ENCODE peak calls at places on chromosomes 7 and 10, in six cellular contexts. One of them, this sample, is unnamed.

GRCh38 chr10:68561804-68562649 is 1.9 kb downstream of the TET1 start:
- DNase-seq in mesendoderm: peak
- DNase-seq in IMR-90: no peak
- DNase-seq in neuronal stem cell: peak
- DNase-seq in trophoblast cell: no peak
- DNase-seq in H1: no peak
- DNase-seq in this sample: peak

GRCh38 chr10:5860039-5860438 is 29.7 kb downstream of the ANKRD16 start:
- DNase-seq in mesendoderm: no peak
- DNase-seq in IMR-90: no peak
- DNase-seq in neuronal stem cell: no peak
- DNase-seq in trophoblast cell: no peak
- DNase-seq in H1: no peak
- DNase-seq in this sample: no peak

GRCh38 chr7:2757361-2757903 is 69.4 kb downstream of the AMZ1 start:
- DNase-seq in mesendoderm: no peak
- DNase-seq in IMR-90: no peak
- DNase-seq in neuronal stem cell: no peak
- DNase-seq in trophoblast cell: no peak
- DNase-seq in H1: no peak
- DNase-seq in this sample: no peak

GRCh38 chr7:31094271-31094670 is 42.2 kb downstream of the ADCYAP1R1 start:
- DNase-seq in mesendoderm: no peak
- DNase-seq in IMR-90: no peak
- DNase-seq in neuronal stem cell: no peak
- DNase-seq in trophoblast cell: no peak
- DNase-seq in H1: no peak
- DNase-seq in this sample: no peak

GRCh38 chr10:21214329-21214728 is 311.2 kb downstream of the SKIDA1 start:
- DNase-seq in mesendoderm: no peak
- DNase-seq in IMR-90: no peak
- DNase-seq in neuronal stem cell: no peak
- DNase-seq in trophoblast cell: no peak
- DNase-seq in H1: no peak
- DNase-seq in this sample: no peak

GRCh38 chr7:37831214-37831613 is 17.2 kb upstream of the NME8 start:
- DNase-seq in mesendoderm: peak
- DNase-seq in IMR-90: no peak
- DNase-seq in neuronal stem cell: no peak
- DNase-seq in trophoblast cell: no peak
- DNase-seq in H1: no peak
- DNase-seq in this sample: no peak

GRCh38 chr10:119347181-119347974 is 140.0 kb downstream of the GRK5 start:
- DNase-seq in mesendoderm: no peak
- DNase-seq in IMR-90: no peak
- DNase-seq in neuronal stem cell: no peak
- DNase-seq in trophoblast cell: no peak
- DNase-seq in H1: no peak
- DNase-seq in this sample: no peak

GRCh38 chr10:124022066-124022465 is 71.3 kb downstream of the CHST15 start:
- DNase-seq in mesendoderm: no peak
- DNase-seq in IMR-90: no peak
- DNase-seq in neuronal stem cell: no peak
- DNase-seq in trophoblast cell: no peak
- DNase-seq in H1: no peak
- DNase-seq in this sample: no peak

GRCh38 chr7:104272767-104273384 is 55.5 kb upstream of the LHFPL3 start:
- DNase-seq in mesendoderm: peak
- DNase-seq in IMR-90: peak
- DNase-seq in neuronal stem cell: no peak
- DNase-seq in trophoblast cell: no peak
- DNase-seq in H1: no peak
- DNase-seq in this sample: peak

GRCh38 chr10:44397476-44398225 is 12.8 kb upstream of the CXCL12 start:
- DNase-seq in mesendoderm: no peak
- DNase-seq in IMR-90: no peak
- DNase-seq in neuronal stem cell: no peak
- DNase-seq in trophoblast cell: no peak
- DNase-seq in H1: no peak
- DNase-seq in this sample: no peak

GRCh38 chr10:101557541-101557940 is 30.5 kb downstream of the POLL start:
- DNase-seq in mesendoderm: no peak
- DNase-seq in IMR-90: no peak
- DNase-seq in neuronal stem cell: no peak
- DNase-seq in trophoblast cell: no peak
- DNase-seq in H1: no peak
- DNase-seq in this sample: no peak

GRCh38 chr10:74314166-74314565 is 163.1 kb downstream of the ADK start:
- DNase-seq in mesendoderm: no peak
- DNase-seq in IMR-90: no peak
- DNase-seq in neuronal stem cell: no peak
- DNase-seq in trophoblast cell: no peak
- DNase-seq in H1: no peak
- DNase-seq in this sample: no peak

GRCh38 chr10:62795093-62795492 is 9.4 kb upstream of the ADO start:
- DNase-seq in mesendoderm: no peak
- DNase-seq in IMR-90: no peak
- DNase-seq in neuronal stem cell: no peak
- DNase-seq in trophoblast cell: no peak
- DNase-seq in H1: no peak
- DNase-seq in this sample: no peak

GRCh38 chr7:101846800-101847538 is 29.5 kb downstream of the CUX1 start:
- DNase-seq in mesendoderm: no peak
- DNase-seq in IMR-90: no peak
- DNase-seq in neuronal stem cell: no peak
- DNase-seq in trophoblast cell: peak
- DNase-seq in H1: no peak
- DNase-seq in this sample: no peak

GRCh38 chr7:37208528-37208927 is 240.1 kb downstream of the ELMO1 start:
- DNase-seq in mesendoderm: peak
- DNase-seq in IMR-90: peak
- DNase-seq in neuronal stem cell: peak
- DNase-seq in trophoblast cell: peak
- DNase-seq in H1: no peak
- DNase-seq in this sample: peak

GRCh38 chr10:59648711-59649201 is 60.9 kb downstream of the SLC16A9 start:
- DNase-seq in mesendoderm: peak
- DNase-seq in IMR-90: no peak
- DNase-seq in neuronal stem cell: peak
- DNase-seq in trophoblast cell: no peak
- DNase-seq in H1: no peak
- DNase-seq in this sample: peak

GRCh38 chr10:69774596-69774995 is 27.1 kb upstream of the COL13A1 start:
- DNase-seq in mesendoderm: no peak
- DNase-seq in IMR-90: no peak
- DNase-seq in neuronal stem cell: no peak
- DNase-seq in trophoblast cell: no peak
- DNase-seq in H1: no peak
- DNase-seq in this sample: no peak

GRCh38 chr10:97686301-97686961 is 610 bp downstream of the AVPI1 start:
- DNase-seq in mesendoderm: no peak
- DNase-seq in IMR-90: no peak
- DNase-seq in neuronal stem cell: no peak
- DNase-seq in trophoblast cell: no peak
- DNase-seq in H1: no peak
- DNase-seq in this sample: no peak

GRCh38 chr10:96902762-96903358 is 70.8 kb downstream of the LCOR start:
- DNase-seq in mesendoderm: no peak
- DNase-seq in IMR-90: no peak
- DNase-seq in neuronal stem cell: no peak
- DNase-seq in trophoblast cell: no peak
- DNase-seq in H1: no peak
- DNase-seq in this sample: no peak

GRCh38 chr10:123150986-123151738 is 3.0 kb upstream of the BUB3 start:
- DNase-seq in mesendoderm: peak
- DNase-seq in IMR-90: peak
- DNase-seq in neuronal stem cell: peak
- DNase-seq in trophoblast cell: no peak
- DNase-seq in H1: no peak
- DNase-seq in this sample: peak

GRCh38 chr7:40701836-40702551 is 567.2 kb downstream of the SUGCT start:
- DNase-seq in mesendoderm: no peak
- DNase-seq in IMR-90: no peak
- DNase-seq in neuronal stem cell: no peak
- DNase-seq in trophoblast cell: no peak
- DNase-seq in H1: no peak
- DNase-seq in this sample: no peak

GRCh38 chr7:141551773-141552162 is 558 bp downstream of the AGK start:
- DNase-seq in mesendoderm: no peak
- DNase-seq in IMR-90: no peak
- DNase-seq in neuronal stem cell: no peak
- DNase-seq in trophoblast cell: no peak
- DNase-seq in H1: no peak
- DNase-seq in this sample: no peak
- H3K18ac ChIP-seq in mesendoderm: no peak
- H3K18ac ChIP-seq in IMR-90: peak
- H3K18ac ChIP-seq in neuronal stem cell: no peak
- H3K18ac ChIP-seq in trophoblast cell: no peak
- H3K18ac ChIP-seq in H1: peak
- H3K18ac ChIP-seq in this sample: no peak

GRCh38 chr7:23247602-23248335 is 1.2 kb downstream of the GPNMB start:
- DNase-seq in mesendoderm: peak
- DNase-seq in IMR-90: no peak
- DNase-seq in neuronal stem cell: no peak
- DNase-seq in trophoblast cell: no peak
- DNase-seq in H1: no peak
- DNase-seq in this sample: peak
- H3K4me3 ChIP-seq in mesendoderm: no peak
- H3K4me3 ChIP-seq in IMR-90: no peak
- H3K4me3 ChIP-seq in neuronal stem cell: peak
- H3K4me3 ChIP-seq in trophoblast cell: no peak
- H3K4me3 ChIP-seq in H1: peak
- H3K4me3 ChIP-seq in this sample: no peak

DNA sequence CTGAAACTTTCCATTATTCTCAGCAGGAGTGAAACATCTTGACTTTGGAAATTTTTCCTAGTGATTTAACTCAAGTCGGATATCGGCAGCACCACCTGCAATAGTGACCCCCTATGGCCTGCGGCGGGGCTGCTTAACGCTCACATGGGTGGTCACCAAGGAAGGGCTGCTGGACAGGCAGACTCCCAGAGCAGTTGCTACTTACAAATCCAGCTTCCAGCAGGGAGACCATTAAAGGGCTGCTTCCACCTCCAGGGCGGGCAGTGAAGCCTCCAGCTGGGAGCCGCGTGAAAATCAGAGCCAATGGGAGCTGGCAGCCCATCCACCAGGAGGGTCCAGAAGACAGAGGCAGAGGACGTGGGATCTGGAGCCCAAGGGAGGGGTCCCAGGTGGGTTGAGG is 122.5 kb downstream of the MGMT start:
- DNase-seq in mesendoderm: no peak
- DNase-seq in IMR-90: no peak
- DNase-seq in neuronal stem cell: no peak
- DNase-seq in trophoblast cell: no peak
- DNase-seq in H1: no peak
- DNase-seq in this sample: no peak
- H3K9ac ChIP-seq in mesendoderm: no peak
- H3K9ac ChIP-seq in IMR-90: no peak
- H3K9ac ChIP-seq in neuronal stem cell: no peak
- H3K9ac ChIP-seq in trophoblast cell: no peak
- H3K9ac ChIP-seq in H1: no peak
- H3K9ac ChIP-seq in this sample: no peak

DNA sequence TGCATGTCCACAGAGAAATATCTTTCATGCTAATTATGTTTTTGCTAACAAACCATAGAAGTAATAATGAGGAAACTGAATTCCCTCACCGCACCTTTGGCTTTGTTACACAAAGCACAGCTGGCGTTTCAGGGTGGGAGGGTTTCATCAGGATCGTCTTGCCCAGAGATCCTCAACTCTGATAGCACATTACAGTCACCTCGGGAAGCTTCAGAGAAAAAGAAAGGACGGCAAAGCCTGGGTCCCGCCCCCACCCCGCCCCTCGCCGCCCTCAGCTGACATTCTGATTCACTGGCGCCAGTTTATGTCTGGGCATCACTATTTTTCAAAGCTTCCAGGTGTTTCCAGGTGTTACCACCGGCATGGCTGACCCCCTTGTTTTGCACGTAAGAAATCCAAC is 119.4 kb downstream of the PTPRN2 start:
- DNase-seq in mesendoderm: peak
- DNase-seq in IMR-90: no peak
- DNase-seq in neuronal stem cell: no peak
- DNase-seq in trophoblast cell: no peak
- DNase-seq in H1: no peak
- DNase-seq in this sample: no peak
- H3K18ac ChIP-seq in mesendoderm: no peak
- H3K18ac ChIP-seq in IMR-90: no peak
- H3K18ac ChIP-seq in neuronal stem cell: peak
- H3K18ac ChIP-seq in trophoblast cell: no peak
- H3K18ac ChIP-seq in H1: peak
- H3K18ac ChIP-seq in this sample: no peak

GRCh38 chr7:124029789-124030188 is 3.1 kb downstream of the TMEM229A start:
- DNase-seq in mesendoderm: no peak
- DNase-seq in IMR-90: no peak
- DNase-seq in neuronal stem cell: no peak
- DNase-seq in trophoblast cell: peak
- DNase-seq in H1: no peak
- DNase-seq in this sample: no peak
- H3K4me3 ChIP-seq in mesendoderm: no peak
- H3K4me3 ChIP-seq in IMR-90: no peak
- H3K4me3 ChIP-seq in neuronal stem cell: no peak
- H3K4me3 ChIP-seq in trophoblast cell: no peak
- H3K4me3 ChIP-seq in H1: no peak
- H3K4me3 ChIP-seq in this sample: no peak

GRCh38 chr10:4343798-4344370 is 482.1 kb upstream of the AKR1E2 start:
- DNase-seq in mesendoderm: no peak
- DNase-seq in IMR-90: peak
- DNase-seq in neuronal stem cell: no peak
- DNase-seq in trophoblast cell: no peak
- DNase-seq in H1: no peak
- DNase-seq in this sample: no peak
- H3K9ac ChIP-seq in mesendoderm: no peak
- H3K9ac ChIP-seq in IMR-90: peak
- H3K9ac ChIP-seq in neuronal stem cell: no peak
- H3K9ac ChIP-seq in trophoblast cell: no peak
- H3K9ac ChIP-seq in H1: no peak
- H3K9ac ChIP-seq in this sample: peak

DNA sequence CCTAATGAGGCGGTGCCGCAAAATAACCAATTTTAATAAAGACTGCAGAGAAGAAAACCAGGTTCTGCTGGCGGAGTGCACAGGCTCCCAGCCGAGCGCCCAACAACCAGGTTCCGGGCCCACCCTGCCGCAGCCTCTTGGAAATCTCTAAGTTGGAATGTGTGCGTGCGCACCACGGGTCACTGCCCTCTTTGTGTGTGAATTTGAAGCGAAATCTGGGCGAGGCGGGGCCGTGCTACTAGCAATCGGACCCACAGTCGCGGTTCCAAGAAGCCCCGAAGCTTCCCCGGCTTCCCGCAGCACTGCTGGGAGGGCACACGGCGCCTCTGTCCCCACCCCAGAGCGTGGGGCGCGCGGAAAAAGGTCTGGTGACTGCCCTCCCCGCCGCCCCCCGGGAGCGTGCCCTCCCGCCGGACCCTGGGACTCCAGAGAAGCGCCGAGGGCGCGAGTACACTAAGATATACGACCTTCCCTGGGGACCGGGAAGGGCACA is 652 bp upstream of the MAP3K8 start:
- DNase-seq in mesendoderm: peak
- DNase-seq in IMR-90: peak
- DNase-seq in neuronal stem cell: peak
- DNase-seq in trophoblast cell: peak
- DNase-seq in H1: no peak
- DNase-seq in this sample: peak
- H3K18ac ChIP-seq in mesendoderm: peak
- H3K18ac ChIP-seq in IMR-90: peak
- H3K18ac ChIP-seq in neuronal stem cell: peak
- H3K18ac ChIP-seq in trophoblast cell: peak
- H3K18ac ChIP-seq in H1: peak
- H3K18ac ChIP-seq in this sample: peak

GRCh38 chr10:100128951-100129350 is 47.3 kb upstream of the CPN1 start:
- DNase-seq in mesendoderm: no peak
- DNase-seq in IMR-90: no peak
- DNase-seq in neuronal stem cell: no peak
- DNase-seq in trophoblast cell: no peak
- DNase-seq in H1: no peak
- DNase-seq in this sample: no peak
- H3K4me3 ChIP-seq in mesendoderm: no peak
- H3K4me3 ChIP-seq in IMR-90: no peak
- H3K4me3 ChIP-seq in neuronal stem cell: no peak
- H3K4me3 ChIP-seq in trophoblast cell: no peak
- H3K4me3 ChIP-seq in H1: no peak
- H3K4me3 ChIP-seq in this sample: no peak

This sample was measured in mesenchymal stem cell.